ENCODE peak calls at places on chromosomes 5 and 9, in five cellular contexts. C is brain microvascular endothelial cell, F is BJ, E is astrocyte of the cerebellum, G is WTC11. D is an unnamed sample.
A peak's percentile ranks its signal among the peaks of the same experiment; 100 is the strongest.

GRCh38 chr9:115164511-115164974 is 46.6 kb upstream of the TNC start:
- DNase-seq in C (no peak), E (no peak), F (no peak), G (no peak), D (peak; percentile 37)

GRCh38 chr5:57779383-57780223 is 297.0 kb upstream of the ACTBL2 start:
- DNase-seq in E (peak; percentile 82), G (peak; percentile 32), F (no peak), C (peak; percentile 81), D (peak; percentile 80)

GRCh38 chr9:124260769-124261603 is 3.2 kb downstream of the NEK6 start:
- DNase-seq in C (no peak), G (no peak), F (no peak), E (no peak), D (peak; percentile 76)

GRCh38 chr9:127598839-127599549 is 13.1 kb upstream of the STXBP1 start:
- DNase-seq in E (no peak), G (no peak), F (no peak), C (no peak), D (no peak)

GRCh38 chr5:133032852-133033742 is 6.7 kb upstream of the ZCCHC10 start:
- DNase-seq in F (no peak), C (no peak), G (no peak), E (no peak), D (no peak)

GRCh38 chr5:82356808-82357671 is 78.9 kb upstream of the RPS23 start:
- DNase-seq in C (peak; percentile 96), F (peak; percentile 71), G (no peak), E (peak; percentile 85), D (peak; percentile 99)

GRCh38 chr9:20994486-20994885 is 37.0 kb downstream of the HACD4 start:
- DNase-seq in F (no peak), G (no peak), E (no peak), C (no peak), D (no peak)

GRCh38 chr5:14809369-14810144 is 62.0 kb downstream of the ANKH start:
- DNase-seq in G (no peak), E (peak; percentile 81), C (peak; percentile 95), F (peak; percentile 80), D (peak; percentile 73)

GRCh38 chr5:65102501-65102825 is 333.7 kb downstream of the CWC27 start:
- DNase-seq in C (no peak), F (no peak), E (no peak), G (no peak), D (no peak)

GRCh38 chr5:36928947-36929346 is 52.4 kb downstream of the NIPBL start:
- DNase-seq in G (no peak), C (peak; percentile 28), E (peak; percentile 33), F (peak; percentile 42), D (peak; percentile 73)

GRCh38 chr9:2984481-2984880 is 140.6 kb upstream of the PUM3 start:
- DNase-seq in G (no peak), C (no peak), F (no peak), E (no peak), D (no peak)

GRCh38 chr9:93261281-93261680 is 77.3 kb downstream of the WNK2 start:
- DNase-seq in E (no peak), C (no peak), G (no peak), F (no peak), D (no peak)

GRCh38 chr5:127290946-127291763 is 559 bp downstream of the MEGF10 start:
- DNase-seq in G (peak; percentile 35), F (no peak), C (no peak), E (no peak), D (no peak)

GRCh38 chr9:126337690-126338426 is 11.2 kb downstream of the MVB12B start:
- DNase-seq in E (no peak), F (no peak), C (no peak), G (no peak), D (no peak)

GRCh38 chr5:116453920-116454319 is 120.7 kb downstream of the SEMA6A start:
- DNase-seq in C (peak; percentile 80), G (no peak), E (no peak), F (no peak), D (no peak)

GRCh38 chr9:111978616-111979015 is 82.0 kb downstream of the UGCG start:
- DNase-seq in E (no peak), F (no peak), C (no peak), G (no peak), D (no peak)

GRCh38 chr9:19028835-19029451 is 4.1 kb downstream of the SAXO1 start:
- DNase-seq in E (peak; percentile 59), G (no peak), C (peak; percentile 67), F (no peak), D (peak; percentile 69)

GRCh38 chr5:62029303-62029702 is 276.7 kb upstream of the KIF2A start:
- DNase-seq in F (no peak), E (no peak), C (peak; percentile 64), G (no peak), D (peak; percentile 92)

DNA sequence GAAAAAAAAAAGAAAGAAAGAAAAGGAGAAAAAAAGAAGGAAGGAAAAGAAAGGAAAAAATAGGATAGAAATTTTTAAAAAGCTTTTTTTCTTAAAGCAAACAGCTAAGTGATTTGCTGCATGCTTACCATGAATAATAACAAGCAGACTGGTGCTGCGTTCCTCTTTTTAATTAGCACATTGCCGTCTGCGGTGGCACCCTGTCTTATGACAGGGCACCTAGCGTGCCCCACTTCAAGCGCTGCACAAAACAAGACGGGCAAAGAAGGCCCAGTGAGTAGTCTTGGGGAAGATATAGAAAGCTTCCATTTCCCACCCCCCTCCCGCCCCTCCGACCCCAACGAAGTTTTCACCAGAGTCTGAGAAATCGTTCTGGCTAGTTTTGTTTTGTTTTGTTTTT is 513.9 kb downstream of the ZNF608 start:
- DNase-seq in G (no peak), E (no peak), C (no peak), F (no peak), D (no peak)
- TF ChIP-seq CTCF in G (no peak), E (no peak), C (no peak), F (no peak), D (no peak)

GRCh38 chr5:142715291-142715690 is 29.4 kb upstream of the FGF1 start:
- DNase-seq in C (no peak), G (no peak), E (no peak), F (no peak), D (no peak)

GRCh38 chr5:142716963-142717362 is 31.1 kb upstream of the FGF1 start:
- DNase-seq in E (peak; percentile 29), F (no peak), C (peak; percentile 68), G (peak; percentile 69), D (peak; percentile 66)

GRCh38 chr5:142720561-142721275 is 34.8 kb upstream of the FGF1 start:
- DNase-seq in G (no peak), C (no peak), E (no peak), F (no peak), D (peak; percentile 99)

GRCh38 chr5:142719836-142720330 is 34.0 kb upstream of the FGF1 start:
- DNase-seq in E (no peak), F (no peak), C (no peak), G (no peak), D (peak; percentile 41)

DNA sequence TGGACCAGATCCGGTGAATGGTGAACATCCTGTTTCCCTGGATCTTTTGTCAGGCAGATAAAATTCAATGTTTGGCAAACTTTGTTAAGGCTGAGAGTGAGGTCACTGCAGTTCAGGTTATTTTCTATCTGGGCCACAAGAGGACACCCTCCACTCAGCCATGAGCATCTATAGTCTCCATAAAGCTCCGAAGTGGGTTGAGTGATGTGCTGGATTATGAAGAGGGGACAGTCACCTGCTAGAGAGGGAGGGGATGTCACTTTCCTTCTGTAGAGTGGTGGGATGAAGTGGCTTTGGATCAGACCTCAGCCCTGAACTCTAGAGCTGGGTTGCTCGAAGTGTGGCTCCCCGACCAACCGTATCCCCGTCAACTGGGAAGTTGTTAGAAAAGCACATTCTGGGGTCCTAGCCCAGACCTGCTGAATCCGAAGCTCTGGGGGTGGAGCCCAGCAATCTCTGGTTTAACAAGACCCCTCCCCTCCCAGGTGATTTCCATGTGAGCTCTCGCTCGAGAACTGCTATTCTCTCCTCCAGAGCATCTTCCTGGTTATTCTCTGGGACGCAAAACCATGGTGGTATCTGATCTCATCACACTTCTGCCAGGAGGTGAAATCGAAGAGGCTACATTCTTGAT is 31.8 kb upstream of the FGF1 start:
- DNase-seq in E (no peak), G (no peak), F (no peak), C (peak; percentile 64), D (peak; percentile 70)
- TF ChIP-seq CTCF in E (peak; percentile 77), G (no peak), F (peak; percentile 83), C (peak; percentile 85), D (peak; percentile 81)

GRCh38 chr5:136066705-136067271 is 38.0 kb downstream of the TGFBI start:
- DNase-seq in C (peak; percentile 27), G (no peak), E (no peak), F (no peak), D (peak; percentile 36)

GRCh38 chr5:136062563-136063274 is 33.9 kb downstream of the TGFBI start:
- DNase-seq in G (peak; percentile 34), F (no peak), C (no peak), E (no peak), D (peak; percentile 72)

GRCh38 chr5:136063778-136064465 is 35.1 kb downstream of the TGFBI start:
- DNase-seq in F (no peak), E (no peak), C (no peak), G (no peak), D (no peak)

GRCh38 chr5:136065588-136065987 is 36.8 kb downstream of the TGFBI start:
- DNase-seq in F (no peak), G (no peak), E (no peak), C (no peak), D (no peak)

GRCh38 chr5:136064510-136064909 is 35.7 kb downstream of the TGFBI start:
- DNase-seq in F (no peak), C (no peak), G (no peak), E (no peak), D (no peak)
- TF ChIP-seq CTCF in F (peak; percentile 7), C (peak; percentile 51), G (no peak), E (peak; percentile 23), D (peak; percentile 26)

GRCh38 chr5:981466-981865 is 27.1 kb upstream of the NKD2 start:
- DNase-seq in F (no peak), E (no peak), G (no peak), C (no peak), D (no peak)

GRCh38 chr5:983568-983967 is 25.0 kb upstream of the NKD2 start:
- DNase-seq in F (no peak), E (no peak), G (no peak), C (no peak), D (no peak)

GRCh38 chr5:983238-983524 is 25.4 kb upstream of the NKD2 start:
- DNase-seq in E (no peak), G (no peak), C (no peak), F (no peak), D (no peak)

GRCh38 chr5:980941-981340 is 27.7 kb upstream of the NKD2 start:
- DNase-seq in C (no peak), E (peak; percentile 31), F (no peak), G (no peak), D (no peak)

DNA sequence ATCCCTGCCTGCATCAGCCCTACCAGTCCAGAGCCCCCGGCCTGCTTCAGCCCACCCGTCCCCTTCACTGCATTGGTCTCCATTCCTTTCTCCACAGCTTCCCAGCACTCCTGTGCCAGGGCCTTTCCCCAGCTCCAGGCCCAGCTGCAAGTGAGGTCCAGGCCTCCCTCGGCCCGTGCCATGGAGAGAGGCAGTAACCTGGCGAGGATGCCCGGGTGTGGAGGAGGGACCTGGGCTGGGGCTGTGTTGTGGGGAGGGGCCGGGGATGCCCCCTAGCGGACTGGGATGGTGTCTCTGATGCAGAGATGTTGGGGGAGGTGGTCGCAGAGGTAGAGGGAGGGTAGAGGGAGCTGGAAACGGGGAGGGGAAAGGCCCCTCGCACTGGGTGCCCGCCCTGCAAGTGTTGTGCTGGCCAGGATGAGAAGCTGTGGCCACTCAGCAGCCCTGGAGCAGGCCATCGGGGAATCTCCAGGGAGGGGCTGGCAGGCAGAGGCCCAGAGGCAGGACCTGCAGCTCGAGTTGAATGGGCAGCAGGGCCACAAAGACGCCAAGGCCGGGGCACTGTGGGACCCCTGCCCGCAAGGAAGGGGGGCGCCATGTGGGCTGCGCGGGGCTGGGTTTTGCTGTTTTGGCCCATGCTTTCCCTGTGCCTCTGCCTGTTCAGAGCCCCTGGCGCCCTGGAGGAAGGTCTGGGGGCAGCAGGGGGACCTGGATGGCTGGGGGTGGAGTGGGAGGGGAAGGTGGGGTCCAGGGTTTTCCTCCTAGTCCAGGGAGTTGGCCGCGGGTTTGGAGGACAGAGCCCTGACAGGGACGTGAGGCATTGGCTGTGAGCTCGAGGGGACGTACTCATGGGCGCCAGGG is 26.0 kb upstream of the NKD2 start:
- DNase-seq in F (no peak), G (peak; percentile 76), C (no peak), E (no peak), D (no peak)
- TF ChIP-seq CTCF in F (peak; percentile 23), G (peak; percentile 63), C (peak; percentile 43), E (peak; percentile 42), D (no peak)

D was measured in epithelial cell of esophagus.